ENCODE peak calls at places on chromosomes 3 and 15, in eight cellular contexts. U, E, Q, D, H, A, F and X are unnamed samples.

GRCh38 chr15:42131826-42132806 is 24.3 kb downstream of the PLA2G4F start:
- DNase-seq in U (no peak), E (no peak), Q (no peak), D (no peak), H (no peak), A (no peak), F (no peak), X (no peak)

GRCh38 chr3:31762888-31763351 is 218.1 kb downstream of the OSBPL10 start:
- DNase-seq in U (no peak), E (no peak), Q (no peak), D (no peak), H (no peak), A (no peak), F (no peak), X (no peak)

GRCh38 chr15:96273317-96274086 is 57.0 kb upstream of the NR2F2 start:
- DNase-seq in U (peak; percentile 100), E (no peak), Q (no peak), D (no peak), H (peak; percentile 100), A (peak; percentile 97), F (peak; percentile 97), X (peak; percentile 18)

GRCh38 chr3:127731546-127731945 is 58.8 kb downstream of the ABTB1 start:
- DNase-seq in U (no peak), E (no peak), Q (no peak), D (peak; percentile 1), H (no peak), A (no peak), F (no peak), X (no peak)

GRCh38 chr3:129231331-129232119 is 17.9 kb upstream of the COPG1 start:
- DNase-seq in U (peak; percentile 70), E (no peak), Q (no peak), D (no peak), H (peak; percentile 54), A (peak; percentile 35), F (no peak), X (no peak)

GRCh38 chr3:129481783-129482332 is 41.8 kb downstream of the IFT122 start:
- DNase-seq in U (peak; percentile 38), E (peak; percentile 25), Q (no peak), D (no peak), H (no peak), A (peak; percentile 76), F (peak; percentile 15), X (no peak)

GRCh38 chr15:57881361-57881760 is 174.8 kb downstream of the POLR2M start:
- DNase-seq in U (no peak), E (no peak), Q (no peak), D (no peak), H (no peak), A (peak; percentile 54), F (no peak), X (no peak)

GRCh38 chr3:127011270-127011992 is 28.5 kb downstream of the PLXNA1 start:
- DNase-seq in U (no peak), E (no peak), Q (no peak), D (peak; percentile 77), H (peak; percentile 31), A (peak; percentile 85), F (no peak), X (no peak)

GRCh38 chr3:134453631-134454030 is 32.2 kb downstream of the ANAPC13 start:
- DNase-seq in U (no peak), E (no peak), Q (no peak), D (no peak), H (no peak), A (no peak), F (no peak), X (no peak)

GRCh38 chr3:171860830-171861535 is 17.8 kb downstream of the TMEM212 start:
- DNase-seq in U (no peak), E (no peak), Q (no peak), D (no peak), H (peak; percentile 64), A (peak; percentile 90), F (no peak), X (no peak)

GRCh38 chr3:171407746-171408145 is 52.5 kb downstream of the TNIK start:
- DNase-seq in U (peak; percentile 87), E (no peak), Q (no peak), D (no peak), H (peak; percentile 90), A (peak; percentile 85), F (peak; percentile 64), X (no peak)

GRCh38 chr15:69319384-69320375 is 21.0 kb downstream of the PAQR5 start:
- DNase-seq in U (no peak), E (no peak), Q (no peak), D (no peak), H (no peak), A (no peak), F (no peak), X (no peak)

GRCh38 chr3:173411288-173412064 is 13.9 kb downstream of the NLGN1 start:
- DNase-seq in U (peak; percentile 38), E (no peak), Q (no peak), D (no peak), H (peak; percentile 51), A (peak; percentile 65), F (peak; percentile 13), X (no peak)

GRCh38 chr3:129890125-129890524 is 3.4 kb downstream of the TMCC1 start:
- DNase-seq in U (no peak), E (peak; percentile 33), Q (no peak), D (no peak), H (no peak), A (no peak), F (no peak), X (peak; percentile 8)

GRCh38 chr15:99963096-99963825 is 230.0 kb upstream of the LYSMD4 start:
- DNase-seq in U (peak; percentile 96), E (no peak), Q (no peak), D (no peak), H (no peak), A (peak; percentile 16), F (peak; percentile 91), X (no peak)

GRCh38 chr3:72279068-72279598 is 494.2 kb upstream of the PROK2 start:
- DNase-seq in U (no peak), E (no peak), Q (no peak), D (no peak), H (no peak), A (no peak), F (no peak), X (no peak)

GRCh38 chr3:71355862-71356261 is 227.7 kb downstream of the FOXP1 start:
- DNase-seq in U (no peak), E (no peak), Q (no peak), D (no peak), H (no peak), A (no peak), F (no peak), X (no peak)

GRCh38 chr3:188780188-188781147 is 391.3 kb upstream of the TPRG1 start:
- DNase-seq in U (peak; percentile 63), E (peak; percentile 19), Q (no peak), D (no peak), H (no peak), A (peak; percentile 72), F (peak; percentile 18), X (no peak)

GRCh38 chr15:37740623-37741141 is 193.8 kb upstream of the TMCO5A start:
- DNase-seq in U (no peak), E (no peak), Q (no peak), D (no peak), H (no peak), A (no peak), F (no peak), X (no peak)

GRCh38 chr3:66220066-66220465 is 735 bp upstream of the SLC25A26 start:
- DNase-seq in U (peak; percentile 10), E (no peak), Q (no peak), D (no peak), H (no peak), A (no peak), F (no peak), X (no peak)

GRCh38 chr3:135762188-135762853 is 203.2 kb upstream of the PPP2R3A start:
- DNase-seq in U (no peak), E (no peak), Q (no peak), D (peak; percentile 25), H (no peak), A (no peak), F (no peak), X (no peak)
- TF ChIP-seq CTCF in U (no peak), E (no peak), Q (no peak), D (no peak), H (no peak), A (no peak), F (no peak), X (no peak)

DNA sequence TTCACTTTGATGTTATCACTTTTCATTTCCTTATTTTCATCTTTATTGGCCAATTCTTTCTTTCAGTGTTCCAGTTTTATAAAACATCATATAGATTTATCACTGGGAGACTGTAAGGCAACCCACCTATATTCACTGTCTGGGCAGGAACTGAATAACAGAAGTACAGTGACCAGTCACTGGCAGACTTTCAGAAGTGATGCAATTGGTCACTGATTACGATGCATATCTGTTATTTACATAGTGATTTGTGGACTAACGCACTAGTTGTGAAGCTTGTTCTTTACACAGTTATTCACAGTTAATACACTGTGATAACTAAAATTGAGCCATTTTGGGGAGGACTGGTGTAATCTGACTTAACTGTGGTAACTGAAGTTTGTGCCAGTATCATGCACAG is 190.2 kb upstream of the DPH6 start:
- DNase-seq in U (peak; percentile 80), E (no peak), Q (no peak), D (no peak), H (peak; percentile 57), A (peak; percentile 56), F (no peak), X (no peak)
- TF ChIP-seq CTCF in U (no peak), E (no peak), Q (no peak), D (no peak), H (no peak), A (no peak), F (no peak), X (no peak)

DNA sequence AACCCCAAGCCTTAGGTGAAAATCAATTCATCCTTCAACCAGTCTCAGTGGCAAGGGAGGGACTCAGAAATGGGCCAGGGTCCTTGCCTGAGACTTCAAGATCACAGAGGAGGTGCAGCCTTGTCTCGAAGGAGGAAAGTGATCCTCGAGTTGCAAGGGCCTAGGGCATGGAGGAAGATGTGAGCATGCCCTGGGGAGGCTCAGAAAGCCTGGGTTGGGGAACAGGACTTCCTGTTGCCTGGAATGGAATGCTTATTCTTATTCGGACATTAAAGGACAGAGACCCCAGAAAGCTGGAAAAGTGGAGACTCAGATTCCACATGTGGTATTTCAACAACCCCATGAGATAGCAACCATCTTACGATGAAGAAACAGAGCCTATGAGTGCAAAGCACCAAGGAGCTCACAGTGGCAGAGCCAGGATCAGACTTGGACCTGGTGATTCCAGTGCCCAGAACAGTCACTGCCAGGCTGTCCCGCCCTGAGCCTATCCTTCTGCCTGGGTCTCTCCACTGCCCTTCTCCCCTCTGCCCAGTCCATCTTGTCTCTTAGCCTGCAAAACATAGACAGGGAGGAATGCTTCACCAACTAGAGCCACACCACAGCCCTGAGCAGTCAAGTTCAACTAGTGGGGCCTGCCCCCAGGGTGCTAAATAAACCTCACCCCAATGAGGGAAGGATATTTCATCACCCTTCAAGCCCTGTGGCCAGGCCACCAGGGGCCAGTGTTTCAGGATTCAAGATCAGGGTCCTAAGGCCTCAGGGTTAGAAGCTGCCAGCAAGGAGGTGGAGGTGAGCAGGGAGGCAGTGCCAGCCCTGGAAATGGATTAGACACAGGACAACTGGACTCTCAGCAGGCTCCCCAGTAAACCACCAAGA is 21.9 kb downstream of the DAPK2 start:
- DNase-seq in U (no peak), E (no peak), Q (no peak), D (no peak), H (no peak), A (peak; percentile 18), F (no peak), X (no peak)
- TF ChIP-seq CTCF in U (no peak), E (no peak), Q (no peak), D (no peak), H (no peak), A (no peak), F (no peak), X (no peak)

GRCh38 chr3:143648708-143649107 is 199.6 kb downstream of the SLC9A9 start:
- DNase-seq in U (peak; percentile 19), E (no peak), Q (no peak), D (peak; percentile 39), H (no peak), A (peak; percentile 33), F (no peak), X (no peak)
- TF ChIP-seq CTCF in U (peak; percentile 39), E (no peak), Q (no peak), D (peak; percentile 55), H (no peak), A (peak; percentile 33), F (no peak), X (peak; percentile 29)